ENCODE peak calls at places on chromosomes 13 and 19, in seven cellular contexts. One of them, this sample, is unnamed.

GRCh38 chr19:55640577-55641375 is at the start of gene ZNF580:
- DNase-seq in left colon: no peak
- DNase-seq in hepatocyte: peak; percentile 83
- DNase-seq in HCEC 1CT: peak; percentile 69
- DNase-seq in globus pallidus: peak; percentile 48
- DNase-seq in iris pigment epithelial cell: peak; percentile 93
- DNase-seq in stimulated activated CD4-positive, alpha-beta T cell treated with anti-CD3 and anti-CD28 coated beads, Interleukin-1b, Interleukin-23, amount 100 ng/mL, for 24 hours: no peak
- DNase-seq in this sample: no peak

GRCh38 chr19:7970716-7971448 is 27.4 kb upstream of the TIMM44 start:
- DNase-seq in stimulated activated CD4-positive, alpha-beta T cell treated with anti-CD3 and anti-CD28 coated beads, Interleukin-1b, Interleukin-23, amount 100 ng/mL, for 24 hours: no peak
- DNase-seq in HCEC 1CT: peak; percentile 16
- DNase-seq in globus pallidus: no peak
- DNase-seq in iris pigment epithelial cell: peak; percentile 25
- DNase-seq in left colon: no peak
- DNase-seq in hepatocyte: peak; percentile 66
- DNase-seq in this sample: no peak

GRCh38 chr19:38023245-38023644 is 116.2 kb downstream of the SIPA1L3 start:
- DNase-seq in hepatocyte: no peak
- DNase-seq in globus pallidus: no peak
- DNase-seq in HCEC 1CT: peak; percentile 37
- DNase-seq in iris pigment epithelial cell: peak; percentile 62
- DNase-seq in stimulated activated CD4-positive, alpha-beta T cell treated with anti-CD3 and anti-CD28 coated beads, Interleukin-1b, Interleukin-23, amount 100 ng/mL, for 24 hours: no peak
- DNase-seq in left colon: no peak
- DNase-seq in this sample: no peak

GRCh38 chr13:110125613-110126272 is 181.2 kb downstream of the COL4A1 start:
- DNase-seq in HCEC 1CT: no peak
- DNase-seq in stimulated activated CD4-positive, alpha-beta T cell treated with anti-CD3 and anti-CD28 coated beads, Interleukin-1b, Interleukin-23, amount 100 ng/mL, for 24 hours: no peak
- DNase-seq in iris pigment epithelial cell: peak; percentile 33
- DNase-seq in left colon: no peak
- DNase-seq in globus pallidus: no peak
- DNase-seq in hepatocyte: no peak
- DNase-seq in this sample: no peak

GRCh38 chr19:46718157-46718933 is 1.4 kb upstream of the PRKD2 start:
- DNase-seq in iris pigment epithelial cell: peak; percentile 54
- DNase-seq in HCEC 1CT: no peak
- DNase-seq in stimulated activated CD4-positive, alpha-beta T cell treated with anti-CD3 and anti-CD28 coated beads, Interleukin-1b, Interleukin-23, amount 100 ng/mL, for 24 hours: no peak
- DNase-seq in left colon: peak; percentile 56
- DNase-seq in hepatocyte: peak; percentile 50
- DNase-seq in globus pallidus: no peak
- DNase-seq in this sample: no peak

GRCh38 chr13:51243832-51244231 is 21.6 kb downstream of the FAM124A start:
- DNase-seq in HCEC 1CT: no peak
- DNase-seq in stimulated activated CD4-positive, alpha-beta T cell treated with anti-CD3 and anti-CD28 coated beads, Interleukin-1b, Interleukin-23, amount 100 ng/mL, for 24 hours: no peak
- DNase-seq in iris pigment epithelial cell: no peak
- DNase-seq in hepatocyte: no peak
- DNase-seq in globus pallidus: no peak
- DNase-seq in left colon: no peak
- DNase-seq in this sample: no peak

GRCh38 chr19:10896851-10897526 is 25.6 kb downstream of the CARM1 start:
- DNase-seq in stimulated activated CD4-positive, alpha-beta T cell treated with anti-CD3 and anti-CD28 coated beads, Interleukin-1b, Interleukin-23, amount 100 ng/mL, for 24 hours: no peak
- DNase-seq in left colon: peak; percentile 52
- DNase-seq in iris pigment epithelial cell: peak; percentile 64
- DNase-seq in globus pallidus: no peak
- DNase-seq in hepatocyte: no peak
- DNase-seq in HCEC 1CT: no peak
- DNase-seq in this sample: no peak

GRCh38 chr13:113802761-113803160 is 43.7 kb downstream of the TMEM255B start:
- DNase-seq in globus pallidus: no peak
- DNase-seq in left colon: no peak
- DNase-seq in stimulated activated CD4-positive, alpha-beta T cell treated with anti-CD3 and anti-CD28 coated beads, Interleukin-1b, Interleukin-23, amount 100 ng/mL, for 24 hours: no peak
- DNase-seq in iris pigment epithelial cell: no peak
- DNase-seq in HCEC 1CT: no peak
- DNase-seq in hepatocyte: no peak
- DNase-seq in this sample: no peak

GRCh38 chr19:33699754-33700407 is 78.1 kb downstream of the CHST8 start:
- DNase-seq in iris pigment epithelial cell: no peak
- DNase-seq in hepatocyte: no peak
- DNase-seq in HCEC 1CT: no peak
- DNase-seq in left colon: no peak
- DNase-seq in stimulated activated CD4-positive, alpha-beta T cell treated with anti-CD3 and anti-CD28 coated beads, Interleukin-1b, Interleukin-23, amount 100 ng/mL, for 24 hours: no peak
- DNase-seq in globus pallidus: no peak
- DNase-seq in this sample: no peak

GRCh38 chr13:44739120-44739519 is 163.0 kb upstream of the TSC22D1 start:
- DNase-seq in globus pallidus: no peak
- DNase-seq in left colon: no peak
- DNase-seq in stimulated activated CD4-positive, alpha-beta T cell treated with anti-CD3 and anti-CD28 coated beads, Interleukin-1b, Interleukin-23, amount 100 ng/mL, for 24 hours: no peak
- DNase-seq in hepatocyte: no peak
- DNase-seq in iris pigment epithelial cell: no peak
- DNase-seq in HCEC 1CT: no peak
- DNase-seq in this sample: no peak

GRCh38 chr19:14102102-14102696 is 11.6 kb upstream of the SAMD1 start:
- DNase-seq in left colon: no peak
- DNase-seq in iris pigment epithelial cell: no peak
- DNase-seq in hepatocyte: no peak
- DNase-seq in HCEC 1CT: no peak
- DNase-seq in globus pallidus: no peak
- DNase-seq in stimulated activated CD4-positive, alpha-beta T cell treated with anti-CD3 and anti-CD28 coated beads, Interleukin-1b, Interleukin-23, amount 100 ng/mL, for 24 hours: no peak
- DNase-seq in this sample: no peak

GRCh38 chr19:54364775-54365257 is at the start of gene LAIR1:
- DNase-seq in left colon: peak; percentile 42
- DNase-seq in globus pallidus: peak; percentile 54
- DNase-seq in iris pigment epithelial cell: no peak
- DNase-seq in stimulated activated CD4-positive, alpha-beta T cell treated with anti-CD3 and anti-CD28 coated beads, Interleukin-1b, Interleukin-23, amount 100 ng/mL, for 24 hours: no peak
- DNase-seq in hepatocyte: no peak
- DNase-seq in HCEC 1CT: no peak
- DNase-seq in this sample: no peak

GRCh38 chr19:7476941-7477494 is 11.8 kb downstream of the PEX11G start:
- DNase-seq in HCEC 1CT: no peak
- DNase-seq in left colon: no peak
- DNase-seq in iris pigment epithelial cell: no peak
- DNase-seq in globus pallidus: no peak
- DNase-seq in hepatocyte: no peak
- DNase-seq in stimulated activated CD4-positive, alpha-beta T cell treated with anti-CD3 and anti-CD28 coated beads, Interleukin-1b, Interleukin-23, amount 100 ng/mL, for 24 hours: no peak
- DNase-seq in this sample: no peak

GRCh38 chr19:47125669-47125938 is 5.0 kb upstream of the SAE1 start:
- DNase-seq in hepatocyte: no peak
- DNase-seq in globus pallidus: no peak
- DNase-seq in left colon: no peak
- DNase-seq in HCEC 1CT: no peak
- DNase-seq in stimulated activated CD4-positive, alpha-beta T cell treated with anti-CD3 and anti-CD28 coated beads, Interleukin-1b, Interleukin-23, amount 100 ng/mL, for 24 hours: no peak
- DNase-seq in iris pigment epithelial cell: no peak
- DNase-seq in this sample: no peak

GRCh38 chr13:84821261-84821660 is 939.0 kb upstream of the SLITRK1 start:
- DNase-seq in HCEC 1CT: no peak
- DNase-seq in globus pallidus: no peak
- DNase-seq in iris pigment epithelial cell: peak; percentile 1
- DNase-seq in left colon: no peak
- DNase-seq in hepatocyte: no peak
- DNase-seq in stimulated activated CD4-positive, alpha-beta T cell treated with anti-CD3 and anti-CD28 coated beads, Interleukin-1b, Interleukin-23, amount 100 ng/mL, for 24 hours: no peak
- DNase-seq in this sample: no peak

GRCh38 chr13:39281539-39282150 is 243.4 kb downstream of the NHLRC3 start:
- DNase-seq in globus pallidus: no peak
- DNase-seq in HCEC 1CT: no peak
- DNase-seq in hepatocyte: no peak
- DNase-seq in left colon: no peak
- DNase-seq in stimulated activated CD4-positive, alpha-beta T cell treated with anti-CD3 and anti-CD28 coated beads, Interleukin-1b, Interleukin-23, amount 100 ng/mL, for 24 hours: no peak
- DNase-seq in iris pigment epithelial cell: no peak
- DNase-seq in this sample: no peak

GRCh38 chr13:99267927-99268326 is 9.7 kb upstream of the GPR18 start:
- DNase-seq in hepatocyte: no peak
- DNase-seq in stimulated activated CD4-positive, alpha-beta T cell treated with anti-CD3 and anti-CD28 coated beads, Interleukin-1b, Interleukin-23, amount 100 ng/mL, for 24 hours: no peak
- DNase-seq in iris pigment epithelial cell: no peak
- DNase-seq in left colon: no peak
- DNase-seq in globus pallidus: no peak
- DNase-seq in HCEC 1CT: no peak
- DNase-seq in this sample: no peak

GRCh38 chr13:77810430-77810829 is 108.2 kb downstream of the EDNRB start:
- DNase-seq in iris pigment epithelial cell: peak; percentile 28
- DNase-seq in hepatocyte: no peak
- DNase-seq in globus pallidus: peak; percentile 31
- DNase-seq in left colon: no peak
- DNase-seq in stimulated activated CD4-positive, alpha-beta T cell treated with anti-CD3 and anti-CD28 coated beads, Interleukin-1b, Interleukin-23, amount 100 ng/mL, for 24 hours: no peak
- DNase-seq in HCEC 1CT: peak; percentile 61
- DNase-seq in this sample: no peak

GRCh38 chr13:49410006-49410405 is 33.9 kb downstream of the CAB39L start:
- DNase-seq in globus pallidus: no peak
- DNase-seq in left colon: no peak
- DNase-seq in stimulated activated CD4-positive, alpha-beta T cell treated with anti-CD3 and anti-CD28 coated beads, Interleukin-1b, Interleukin-23, amount 100 ng/mL, for 24 hours: no peak
- DNase-seq in hepatocyte: no peak
- DNase-seq in HCEC 1CT: no peak
- DNase-seq in iris pigment epithelial cell: peak; percentile 34
- DNase-seq in this sample: no peak

GRCh38 chr13:83666126-83666525 is 216.1 kb downstream of the SLITRK1 start:
- DNase-seq in globus pallidus: no peak
- DNase-seq in iris pigment epithelial cell: peak; percentile 26
- DNase-seq in left colon: no peak
- DNase-seq in HCEC 1CT: peak; percentile 48
- DNase-seq in stimulated activated CD4-positive, alpha-beta T cell treated with anti-CD3 and anti-CD28 coated beads, Interleukin-1b, Interleukin-23, amount 100 ng/mL, for 24 hours: no peak
- DNase-seq in hepatocyte: no peak
- DNase-seq in this sample: no peak

GRCh38 chr13:36724141-36724540 is 50.3 kb downstream of the SERTM1 start:
- DNase-seq in left colon: no peak
- DNase-seq in iris pigment epithelial cell: no peak
- DNase-seq in hepatocyte: no peak
- DNase-seq in stimulated activated CD4-positive, alpha-beta T cell treated with anti-CD3 and anti-CD28 coated beads, Interleukin-1b, Interleukin-23, amount 100 ng/mL, for 24 hours: no peak
- DNase-seq in HCEC 1CT: no peak
- DNase-seq in globus pallidus: no peak
- DNase-seq in this sample: no peak

This sample was measured in mesenteric fat pad.